ENCODE peak calls at places on chromosomes 5 and 9, in seven cellular contexts. One of them, this sample, is unnamed.

GRCh38 chr9:25543806-25544205 is 134.4 kb downstream of the TUSC1 start:
- DNase-seq in IMR-90: no peak
- DNase-seq in H9: no peak
- DNase-seq in neuronal stem cell: no peak
- DNase-seq in mesendoderm: no peak
- DNase-seq in H1: no peak
- DNase-seq in trophoblast cell: no peak
- DNase-seq in this sample: no peak

GRCh38 chr9:114883709-114884108 is 46.7 kb downstream of the TNFSF8 start:
- DNase-seq in IMR-90: no peak
- DNase-seq in H9: no peak
- DNase-seq in neuronal stem cell: no peak
- DNase-seq in mesendoderm: no peak
- DNase-seq in H1: no peak
- DNase-seq in trophoblast cell: no peak
- DNase-seq in this sample: no peak

GRCh38 chr9:92654481-92655301 is 15.2 kb downstream of the IPPK start:
- DNase-seq in IMR-90: no peak
- DNase-seq in H9: no peak
- DNase-seq in neuronal stem cell: no peak
- DNase-seq in mesendoderm: no peak
- DNase-seq in H1: no peak
- DNase-seq in trophoblast cell: no peak
- DNase-seq in this sample: no peak

GRCh38 chr5:111415053-111415452 is 97.3 kb downstream of the STARD4 start:
- DNase-seq in IMR-90: no peak
- DNase-seq in H9: no peak
- DNase-seq in neuronal stem cell: no peak
- DNase-seq in mesendoderm: no peak
- DNase-seq in H1: no peak
- DNase-seq in trophoblast cell: no peak
- DNase-seq in this sample: no peak

GRCh38 chr9:131039129-131039954 is 30.4 kb downstream of the LAMC3 start:
- DNase-seq in IMR-90: no peak
- DNase-seq in H9: no peak
- DNase-seq in neuronal stem cell: no peak
- DNase-seq in mesendoderm: no peak
- DNase-seq in H1: no peak
- DNase-seq in trophoblast cell: no peak
- DNase-seq in this sample: no peak

GRCh38 chr5:143033535-143034260 is 263.5 kb downstream of the ARHGAP26 start:
- DNase-seq in IMR-90: peak; percentile 95
- DNase-seq in H9: no peak
- DNase-seq in neuronal stem cell: no peak
- DNase-seq in mesendoderm: no peak
- DNase-seq in H1: no peak
- DNase-seq in trophoblast cell: peak; percentile 29
- DNase-seq in this sample: peak; percentile 88

GRCh38 chr5:53473644-53474043 is 6.8 kb upstream of the FST start:
- DNase-seq in IMR-90: no peak
- DNase-seq in H9: no peak
- DNase-seq in neuronal stem cell: no peak
- DNase-seq in mesendoderm: no peak
- DNase-seq in H1: no peak
- DNase-seq in trophoblast cell: no peak
- DNase-seq in this sample: no peak

GRCh38 chr5:142325677-142326479 is 1.1 kb upstream of the SPRY4 start:
- DNase-seq in IMR-90: peak; percentile 73
- DNase-seq in H9: peak; percentile 91
- DNase-seq in neuronal stem cell: peak; percentile 70
- DNase-seq in mesendoderm: peak; percentile 96
- DNase-seq in H1: peak; percentile 89
- DNase-seq in trophoblast cell: peak; percentile 22
- DNase-seq in this sample: peak; percentile 94

GRCh38 chr5:143543358-143544255 is 140.1 kb upstream of the NR3C1 start:
- DNase-seq in IMR-90: peak; percentile 76
- DNase-seq in H9: no peak
- DNase-seq in neuronal stem cell: no peak
- DNase-seq in mesendoderm: peak; percentile 62
- DNase-seq in H1: no peak
- DNase-seq in trophoblast cell: peak; percentile 5
- DNase-seq in this sample: peak; percentile 65

GRCh38 chr9:132756214-132756799 is 86.0 kb downstream of the GTF3C4 start:
- DNase-seq in IMR-90: no peak
- DNase-seq in H9: no peak
- DNase-seq in neuronal stem cell: no peak
- DNase-seq in mesendoderm: no peak
- DNase-seq in H1: no peak
- DNase-seq in trophoblast cell: no peak
- DNase-seq in this sample: no peak

GRCh38 chr5:162882629-162883028 is 554.8 kb upstream of the CCNG1 start:
- DNase-seq in IMR-90: no peak
- DNase-seq in H9: no peak
- DNase-seq in neuronal stem cell: no peak
- DNase-seq in mesendoderm: no peak
- DNase-seq in H1: no peak
- DNase-seq in trophoblast cell: no peak
- DNase-seq in this sample: no peak

GRCh38 chr9:3736186-3736585 is 210.4 kb upstream of the RFX3 start:
- DNase-seq in IMR-90: peak; percentile 21
- DNase-seq in H9: no peak
- DNase-seq in neuronal stem cell: no peak
- DNase-seq in mesendoderm: peak; percentile 81
- DNase-seq in H1: no peak
- DNase-seq in trophoblast cell: no peak
- DNase-seq in this sample: peak; percentile 78

GRCh38 chr9:134546746-134547145 is 94.9 kb upstream of the COL5A1 start:
- DNase-seq in IMR-90: no peak
- DNase-seq in H9: no peak
- DNase-seq in neuronal stem cell: no peak
- DNase-seq in mesendoderm: no peak
- DNase-seq in H1: no peak
- DNase-seq in trophoblast cell: no peak
- DNase-seq in this sample: no peak

GRCh38 chr9:80175286-80175906 is 603.6 kb downstream of the TLE4 start:
- DNase-seq in IMR-90: peak; percentile 64
- DNase-seq in H9: no peak
- DNase-seq in neuronal stem cell: peak; percentile 5
- DNase-seq in mesendoderm: peak; percentile 41
- DNase-seq in H1: no peak
- DNase-seq in trophoblast cell: no peak
- DNase-seq in this sample: peak; percentile 52

GRCh38 chr5:175306381-175306780 is 137.6 kb downstream of the DRD1 start:
- DNase-seq in IMR-90: no peak
- DNase-seq in H9: no peak
- DNase-seq in neuronal stem cell: no peak
- DNase-seq in mesendoderm: no peak
- DNase-seq in H1: no peak
- DNase-seq in trophoblast cell: no peak
- DNase-seq in this sample: no peak

GRCh38 chr9:14616188-14616982 is 76.8 kb downstream of the ZDHHC21 start:
- DNase-seq in IMR-90: peak; percentile 73
- DNase-seq in H9: no peak
- DNase-seq in neuronal stem cell: peak; percentile 4
- DNase-seq in mesendoderm: peak; percentile 59
- DNase-seq in H1: no peak
- DNase-seq in trophoblast cell: peak; percentile 2
- DNase-seq in this sample: peak; percentile 66

GRCh38 chr9:4381744-4382143 is 81.9 kb upstream of the GLIS3 start:
- DNase-seq in IMR-90: no peak
- DNase-seq in H9: no peak
- DNase-seq in neuronal stem cell: no peak
- DNase-seq in mesendoderm: no peak
- DNase-seq in H1: no peak
- DNase-seq in trophoblast cell: peak; percentile 14
- DNase-seq in this sample: no peak

GRCh38 chr5:59007460-59008063 is 424.7 kb downstream of the RAB3C start:
- DNase-seq in IMR-90: peak; percentile 39
- DNase-seq in H9: no peak
- DNase-seq in neuronal stem cell: no peak
- DNase-seq in mesendoderm: peak; percentile 31
- DNase-seq in H1: no peak
- DNase-seq in trophoblast cell: no peak
- DNase-seq in this sample: peak; percentile 37

GRCh38 chr9:96107436-96107835 is 194.5 kb downstream of the HSD17B3 start:
- DNase-seq in IMR-90: no peak
- DNase-seq in H9: no peak
- DNase-seq in neuronal stem cell: no peak
- DNase-seq in mesendoderm: peak; percentile 42
- DNase-seq in H1: no peak
- DNase-seq in trophoblast cell: no peak
- DNase-seq in this sample: no peak

GRCh38 chr5:135478938-135479337 is 26.8 kb upstream of the TIFAB start:
- DNase-seq in IMR-90: no peak
- DNase-seq in H9: no peak
- DNase-seq in neuronal stem cell: no peak
- DNase-seq in mesendoderm: peak; percentile 86
- DNase-seq in H1: no peak
- DNase-seq in trophoblast cell: no peak
- DNase-seq in this sample: no peak

GRCh38 chr5:158538506-158539074 is 561.1 kb downstream of the EBF1 start:
- DNase-seq in IMR-90: no peak
- DNase-seq in H9: peak; percentile 39
- DNase-seq in neuronal stem cell: no peak
- DNase-seq in mesendoderm: peak; percentile 70
- DNase-seq in H1: peak; percentile 46
- DNase-seq in trophoblast cell: no peak
- DNase-seq in this sample: no peak

GRCh38 chr9:19512432-19512831 is 103.6 kb downstream of the ACER2 start:
- DNase-seq in IMR-90: no peak
- DNase-seq in H9: no peak
- DNase-seq in neuronal stem cell: no peak
- DNase-seq in mesendoderm: no peak
- DNase-seq in H1: no peak
- DNase-seq in trophoblast cell: no peak
- DNase-seq in this sample: no peak

GRCh38 chr5:88193896-88194295 is 74.7 kb downstream of the TMEM161B start:
- DNase-seq in IMR-90: no peak
- DNase-seq in H9: no peak
- DNase-seq in neuronal stem cell: no peak
- DNase-seq in mesendoderm: no peak
- DNase-seq in H1: no peak
- DNase-seq in trophoblast cell: no peak
- DNase-seq in this sample: no peak

GRCh38 chr5:120139039-120139438 is 325.1 kb upstream of the PRR16 start:
- DNase-seq in IMR-90: peak; percentile 99
- DNase-seq in H9: no peak
- DNase-seq in neuronal stem cell: no peak
- DNase-seq in mesendoderm: no peak
- DNase-seq in H1: no peak
- DNase-seq in trophoblast cell: peak; percentile 72
- DNase-seq in this sample: peak; percentile 100

DNA sequence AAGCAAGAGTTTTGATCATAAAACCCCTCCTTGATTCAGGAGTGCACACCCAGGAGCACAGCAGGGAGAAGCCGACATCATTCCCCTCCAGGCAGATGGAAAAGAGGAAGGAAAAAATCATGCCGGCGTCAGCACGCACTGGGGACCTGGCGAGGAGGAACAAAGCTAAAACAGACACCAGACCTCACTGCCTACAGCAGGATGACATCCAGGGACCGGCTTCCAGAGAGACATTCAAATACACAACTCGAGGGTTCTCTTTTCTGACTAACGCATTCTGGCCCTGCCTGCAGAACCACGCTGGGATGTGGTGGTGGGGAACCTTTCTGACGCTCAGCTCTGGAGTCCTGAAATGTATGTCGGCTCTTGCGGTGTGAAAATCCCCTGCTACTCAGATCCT is 2.7 kb downstream of the UBAC1 start:
- DNase-seq in IMR-90: no peak
- DNase-seq in H9: no peak
- DNase-seq in neuronal stem cell: no peak
- DNase-seq in mesendoderm: no peak
- DNase-seq in H1: no peak
- DNase-seq in trophoblast cell: no peak
- DNase-seq in this sample: no peak
- H2BK120ac ChIP-seq in IMR-90: no peak overlapping the region
- H2BK120ac ChIP-seq in H9: no peak overlapping the region
- H2BK120ac ChIP-seq in neuronal stem cell: no peak overlapping the region
- H2BK120ac ChIP-seq in mesendoderm: no peak overlapping the region
- H2BK120ac ChIP-seq in H1: no peak overlapping the region
- H2BK120ac ChIP-seq in trophoblast cell: no peak overlapping the region
- H2BK120ac ChIP-seq in this sample: no peak overlapping the region

DNA sequence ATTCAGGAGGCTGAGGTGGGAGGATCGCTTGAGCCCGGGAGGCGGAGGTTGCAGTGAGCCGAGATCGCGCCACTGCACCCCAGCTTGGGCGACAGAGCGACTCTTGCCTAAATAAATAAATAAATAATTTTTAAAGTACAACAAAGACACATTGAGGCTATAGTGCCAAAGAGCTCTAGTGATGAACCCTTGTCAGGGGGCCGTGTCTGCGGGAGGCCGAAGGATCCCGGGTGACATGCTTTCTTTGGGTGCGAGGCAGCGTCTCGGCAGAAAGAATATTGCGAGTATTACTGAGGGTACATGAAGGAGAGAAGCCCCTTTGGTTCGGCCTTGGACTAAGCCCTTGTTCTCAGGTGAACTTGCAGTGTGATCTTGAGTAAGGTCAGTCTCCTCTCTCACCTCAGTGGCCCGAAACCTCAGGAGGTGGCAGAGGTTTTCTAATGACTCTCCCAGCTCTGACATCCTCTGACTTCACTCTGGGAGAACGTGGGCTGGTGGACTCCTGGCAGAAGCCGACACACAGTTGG is 397 bp upstream of the RECK start:
- DNase-seq in IMR-90: no peak
- DNase-seq in H9: no peak
- DNase-seq in neuronal stem cell: no peak
- DNase-seq in mesendoderm: no peak
- DNase-seq in H1: no peak
- DNase-seq in trophoblast cell: no peak
- DNase-seq in this sample: no peak
- H3K27ac ChIP-seq in IMR-90: peak overlapping the region; percentile 98
- H3K27ac ChIP-seq in H9: no peak overlapping the region
- H3K27ac ChIP-seq in neuronal stem cell: no peak overlapping the region
- H3K27ac ChIP-seq in mesendoderm: no peak overlapping the region
- H3K27ac ChIP-seq in H1: peak overlapping the region; percentile 69
- H3K27ac ChIP-seq in trophoblast cell: no peak overlapping the region
- H3K27ac ChIP-seq in this sample: no peak overlapping the region

GRCh38 chr5:172179032-172179989 is 8.7 kb downstream of the STK10 start:
- DNase-seq in IMR-90: peak; percentile 40
- DNase-seq in H9: peak; percentile 57
- DNase-seq in neuronal stem cell: no peak
- DNase-seq in mesendoderm: peak; percentile 80
- DNase-seq in H1: no peak
- DNase-seq in trophoblast cell: peak; percentile 43
- DNase-seq in this sample: peak; percentile 80
- H3K4me1 ChIP-seq in IMR-90: peaks cover 5% of the 10 kb centered on the region
- H3K4me1 ChIP-seq in H9: peaks cover 10% of the 10 kb centered on the region
- H3K4me1 ChIP-seq in neuronal stem cell: peaks cover 5% of the 10 kb centered on the region
- H3K4me1 ChIP-seq in mesendoderm: peaks cover 15% of the 10 kb centered on the region
- H3K4me1 ChIP-seq in H1: peaks cover 22% of the 10 kb centered on the region
- H3K4me1 ChIP-seq in trophoblast cell: peaks cover 16% of the 10 kb centered on the region
- H3K4me1 ChIP-seq in this sample: peaks cover 24% of the 10 kb centered on the region

DNA sequence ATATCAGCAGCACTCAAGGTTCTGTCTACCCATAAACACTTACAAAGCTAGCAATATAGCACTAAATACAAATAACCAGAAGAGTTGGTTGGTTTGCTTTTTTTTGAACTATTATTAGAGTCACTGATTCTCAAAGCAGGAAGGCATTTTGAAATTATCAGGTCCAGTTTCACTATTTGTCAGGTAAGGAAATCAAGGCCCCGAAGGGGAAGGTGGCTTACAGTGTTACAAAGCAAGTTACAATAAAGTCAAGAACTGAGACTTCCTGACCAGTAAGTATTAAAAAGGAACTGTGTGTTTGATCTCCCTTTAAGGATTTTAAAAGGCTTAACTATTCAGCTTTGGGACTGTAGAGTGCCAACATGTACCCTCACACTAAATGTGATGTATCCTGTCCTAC is 10.8 kb downstream of the C5orf15 start:
- DNase-seq in IMR-90: no peak
- DNase-seq in H9: no peak
- DNase-seq in neuronal stem cell: no peak
- DNase-seq in mesendoderm: no peak
- DNase-seq in H1: no peak
- DNase-seq in trophoblast cell: no peak
- DNase-seq in this sample: no peak
- H2BK120ac ChIP-seq in IMR-90: no peak overlapping the region
- H2BK120ac ChIP-seq in H9: no peak overlapping the region
- H2BK120ac ChIP-seq in neuronal stem cell: no peak overlapping the region
- H2BK120ac ChIP-seq in mesendoderm: no peak overlapping the region
- H2BK120ac ChIP-seq in H1: no peak overlapping the region
- H2BK120ac ChIP-seq in trophoblast cell: no peak overlapping the region
- H2BK120ac ChIP-seq in this sample: no peak overlapping the region